ENCODE peak calls at places on chromosomes 7 and 10, in ten cellular contexts. One of them, this sample, is unnamed.

GRCh38 chr7:1892011-1892965 is 222.2 kb downstream of the ELFN1 start:
- DNase-seq in foreskin fibroblast: no peak
- DNase-seq in hepatocyte: no peak
- DNase-seq in tibial artery: no peak
- DNase-seq in PC-9: no peak
- DNase-seq in DND-41: no peak
- DNase-seq in lung: no peak
- DNase-seq in foreskin keratinocyte: peak; percentile 51
- DNase-seq in progenitor cell of endocrine pancreas: no peak
- DNase-seq in fibroblast of villous mesenchyme: no peak
- DNase-seq in this sample: no peak

GRCh38 chr10:3778708-3779108 is 6.3 kb downstream of the KLF6 start:
- DNase-seq in foreskin fibroblast: no peak
- DNase-seq in hepatocyte: no peak
- DNase-seq in tibial artery: no peak
- DNase-seq in PC-9: no peak
- DNase-seq in DND-41: no peak
- DNase-seq in lung: no peak
- DNase-seq in foreskin keratinocyte: no peak
- DNase-seq in progenitor cell of endocrine pancreas: no peak
- DNase-seq in fibroblast of villous mesenchyme: no peak
- DNase-seq in this sample: no peak

GRCh38 chr10:4382811-4383210 is 443.2 kb upstream of the AKR1E2 start:
- DNase-seq in foreskin fibroblast: no peak
- DNase-seq in hepatocyte: no peak
- DNase-seq in tibial artery: no peak
- DNase-seq in PC-9: no peak
- DNase-seq in DND-41: no peak
- DNase-seq in lung: no peak
- DNase-seq in foreskin keratinocyte: no peak
- DNase-seq in progenitor cell of endocrine pancreas: no peak
- DNase-seq in fibroblast of villous mesenchyme: peak; percentile 37
- DNase-seq in this sample: no peak

GRCh38 chr10:73529089-73529832 is 33.4 kb upstream of the PPP3CB start:
- DNase-seq in foreskin fibroblast: peak; percentile 54
- DNase-seq in hepatocyte: peak; percentile 90
- DNase-seq in tibial artery: peak; percentile 28
- DNase-seq in PC-9: peak; percentile 44
- DNase-seq in DND-41: peak; percentile 60
- DNase-seq in lung: peak; percentile 51
- DNase-seq in foreskin keratinocyte: peak; percentile 16
- DNase-seq in progenitor cell of endocrine pancreas: peak; percentile 16
- DNase-seq in fibroblast of villous mesenchyme: peak; percentile 84
- DNase-seq in this sample: peak; percentile 62

GRCh38 chr7:69204936-69205335 is 393.3 kb upstream of the AUTS2 start:
- DNase-seq in foreskin fibroblast: no peak
- DNase-seq in hepatocyte: no peak
- DNase-seq in tibial artery: no peak
- DNase-seq in PC-9: no peak
- DNase-seq in DND-41: no peak
- DNase-seq in lung: no peak
- DNase-seq in foreskin keratinocyte: no peak
- DNase-seq in progenitor cell of endocrine pancreas: no peak
- DNase-seq in fibroblast of villous mesenchyme: no peak
- DNase-seq in this sample: no peak

GRCh38 chr10:51023611-51024010 is 50.7 kb upstream of the PRKG1 start:
- DNase-seq in foreskin fibroblast: no peak
- DNase-seq in hepatocyte: no peak
- DNase-seq in tibial artery: no peak
- DNase-seq in PC-9: no peak
- DNase-seq in DND-41: no peak
- DNase-seq in lung: no peak
- DNase-seq in foreskin keratinocyte: no peak
- DNase-seq in progenitor cell of endocrine pancreas: no peak
- DNase-seq in fibroblast of villous mesenchyme: no peak
- DNase-seq in this sample: no peak

GRCh38 chr7:103100348-103100747 is 25.4 kb downstream of the ARMC10 start:
- DNase-seq in foreskin fibroblast: no peak
- DNase-seq in hepatocyte: no peak
- DNase-seq in tibial artery: no peak
- DNase-seq in PC-9: no peak
- DNase-seq in DND-41: no peak
- DNase-seq in lung: no peak
- DNase-seq in foreskin keratinocyte: no peak
- DNase-seq in progenitor cell of endocrine pancreas: no peak
- DNase-seq in fibroblast of villous mesenchyme: no peak
- DNase-seq in this sample: no peak

GRCh38 chr10:89659185-89660131 is 14.4 kb upstream of the PANK1 start:
- DNase-seq in foreskin fibroblast: peak; percentile 80
- DNase-seq in hepatocyte: no peak
- DNase-seq in tibial artery: no peak
- DNase-seq in PC-9: no peak
- DNase-seq in DND-41: no peak
- DNase-seq in lung: no peak
- DNase-seq in foreskin keratinocyte: no peak
- DNase-seq in progenitor cell of endocrine pancreas: no peak
- DNase-seq in fibroblast of villous mesenchyme: peak; percentile 48
- DNase-seq in this sample: no peak

GRCh38 chr10:69809318-69809717 is 7.6 kb downstream of the COL13A1 start:
- DNase-seq in foreskin fibroblast: no peak
- DNase-seq in hepatocyte: no peak
- DNase-seq in tibial artery: no peak
- DNase-seq in PC-9: no peak
- DNase-seq in DND-41: no peak
- DNase-seq in lung: no peak
- DNase-seq in foreskin keratinocyte: no peak
- DNase-seq in progenitor cell of endocrine pancreas: no peak
- DNase-seq in fibroblast of villous mesenchyme: no peak
- DNase-seq in this sample: no peak

GRCh38 chr10:69806266-69806665 is 4.6 kb downstream of the COL13A1 start:
- DNase-seq in foreskin fibroblast: no peak
- DNase-seq in hepatocyte: no peak
- DNase-seq in tibial artery: no peak
- DNase-seq in PC-9: no peak
- DNase-seq in DND-41: no peak
- DNase-seq in lung: no peak
- DNase-seq in foreskin keratinocyte: no peak
- DNase-seq in progenitor cell of endocrine pancreas: no peak
- DNase-seq in fibroblast of villous mesenchyme: no peak
- DNase-seq in this sample: no peak

GRCh38 chr10:69807696-69808095 is 6.0 kb downstream of the COL13A1 start:
- DNase-seq in foreskin fibroblast: no peak
- DNase-seq in hepatocyte: no peak
- DNase-seq in tibial artery: no peak
- DNase-seq in PC-9: peak; percentile 16
- DNase-seq in DND-41: no peak
- DNase-seq in lung: no peak
- DNase-seq in foreskin keratinocyte: peak; percentile 23
- DNase-seq in progenitor cell of endocrine pancreas: no peak
- DNase-seq in fibroblast of villous mesenchyme: peak; percentile 28
- DNase-seq in this sample: no peak

GRCh38 chr10:69804775-69805174 is 3.1 kb downstream of the COL13A1 start:
- DNase-seq in foreskin fibroblast: no peak
- DNase-seq in hepatocyte: no peak
- DNase-seq in tibial artery: no peak
- DNase-seq in PC-9: no peak
- DNase-seq in DND-41: no peak
- DNase-seq in lung: no peak
- DNase-seq in foreskin keratinocyte: no peak
- DNase-seq in progenitor cell of endocrine pancreas: no peak
- DNase-seq in fibroblast of villous mesenchyme: no peak
- DNase-seq in this sample: no peak

DNA sequence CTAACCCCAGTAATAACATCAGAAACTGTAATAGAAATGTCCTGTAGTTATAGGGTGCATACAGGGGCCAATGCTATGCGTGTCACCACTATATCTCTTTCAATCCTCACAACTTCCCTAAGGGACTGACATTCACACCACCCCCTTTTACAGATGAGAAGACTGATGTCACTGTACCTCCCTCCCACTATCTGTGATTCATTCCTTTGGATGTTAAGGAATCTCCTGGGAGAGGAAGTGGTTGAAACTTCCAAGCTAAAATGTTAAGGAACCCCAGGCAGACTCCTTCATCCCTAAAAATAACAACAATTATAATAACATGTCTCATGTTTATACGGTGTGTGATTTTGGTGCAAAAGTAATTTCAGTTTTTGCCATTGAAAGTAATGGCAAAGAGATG is 5.4 kb downstream of the COL13A1 start:
- DNase-seq in foreskin fibroblast: peak; percentile 68
- DNase-seq in hepatocyte: no peak
- DNase-seq in tibial artery: no peak
- DNase-seq in PC-9: no peak
- DNase-seq in DND-41: no peak
- DNase-seq in lung: no peak
- DNase-seq in foreskin keratinocyte: peak; percentile 68
- DNase-seq in progenitor cell of endocrine pancreas: no peak
- DNase-seq in fibroblast of villous mesenchyme: peak; percentile 46
- DNase-seq in this sample: no peak
- TF ChIP-seq CTCF in foreskin fibroblast: no peak
- TF ChIP-seq CTCF in hepatocyte: no peak
- TF ChIP-seq CTCF in tibial artery: no peak
- TF ChIP-seq CTCF in PC-9: no peak
- TF ChIP-seq CTCF in DND-41: no peak
- TF ChIP-seq CTCF in lung: no peak
- TF ChIP-seq CTCF in foreskin keratinocyte: no peak
- TF ChIP-seq CTCF in progenitor cell of endocrine pancreas: no peak
- TF ChIP-seq CTCF in fibroblast of villous mesenchyme: no peak
- TF ChIP-seq CTCF in this sample: no peak

GRCh38 chr7:127473409-127473808 is 80.9 kb upstream of the ZNF800 start:
- DNase-seq in foreskin fibroblast: no peak
- DNase-seq in hepatocyte: no peak
- DNase-seq in tibial artery: no peak
- DNase-seq in PC-9: no peak
- DNase-seq in DND-41: no peak
- DNase-seq in lung: no peak
- DNase-seq in foreskin keratinocyte: no peak
- DNase-seq in progenitor cell of endocrine pancreas: no peak
- DNase-seq in fibroblast of villous mesenchyme: no peak
- DNase-seq in this sample: no peak
- TF ChIP-seq CTCF in foreskin fibroblast: no peak
- TF ChIP-seq CTCF in hepatocyte: no peak
- TF ChIP-seq CTCF in tibial artery: no peak
- TF ChIP-seq CTCF in PC-9: no peak
- TF ChIP-seq CTCF in DND-41: no peak
- TF ChIP-seq CTCF in lung: no peak
- TF ChIP-seq CTCF in foreskin keratinocyte: no peak
- TF ChIP-seq CTCF in progenitor cell of endocrine pancreas: no peak
- TF ChIP-seq CTCF in fibroblast of villous mesenchyme: no peak
- TF ChIP-seq CTCF in this sample: peak; percentile 32

DNA sequence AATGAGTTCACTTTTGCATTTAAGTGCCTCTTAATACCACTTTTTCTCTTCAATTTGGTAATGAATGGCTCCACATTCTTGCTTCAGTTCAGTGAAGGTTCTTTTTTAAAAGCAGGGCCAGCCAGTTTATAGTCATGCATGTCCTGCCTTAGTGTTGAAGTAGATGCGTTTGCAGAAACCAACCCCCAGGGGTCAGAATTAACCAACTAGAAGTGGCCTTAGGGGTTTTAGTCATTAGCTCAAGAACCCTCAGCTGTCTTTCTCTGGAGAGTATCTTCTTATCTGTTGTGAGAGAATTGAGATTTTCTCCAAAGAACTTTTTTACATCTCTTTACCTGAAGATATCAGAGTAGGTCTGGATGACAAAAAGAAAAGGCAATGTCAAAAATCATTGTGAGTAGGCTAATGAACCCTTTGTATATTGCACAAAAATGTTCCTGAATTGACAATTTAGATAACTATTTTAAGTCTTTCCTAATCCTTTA is 82.2 kb downstream of the PIK3CG start:
- DNase-seq in foreskin fibroblast: peak; percentile 59
- DNase-seq in hepatocyte: peak; percentile 77
- DNase-seq in tibial artery: peak; percentile 65
- DNase-seq in PC-9: peak; percentile 50
- DNase-seq in DND-41: peak; percentile 49
- DNase-seq in lung: peak; percentile 42
- DNase-seq in foreskin keratinocyte: peak; percentile 23
- DNase-seq in progenitor cell of endocrine pancreas: peak; percentile 34
- DNase-seq in fibroblast of villous mesenchyme: peak; percentile 85
- DNase-seq in this sample: peak; percentile 58
- TF ChIP-seq CTCF in foreskin fibroblast: peak; percentile 76
- TF ChIP-seq CTCF in hepatocyte: peak; percentile 72
- TF ChIP-seq CTCF in tibial artery: peak; percentile 43
- TF ChIP-seq CTCF in PC-9: peak; percentile 75
- TF ChIP-seq CTCF in DND-41: peak; percentile 69
- TF ChIP-seq CTCF in lung: peak; percentile 20
- TF ChIP-seq CTCF in foreskin keratinocyte: peak; percentile 68
- TF ChIP-seq CTCF in progenitor cell of endocrine pancreas: peak; percentile 69
- TF ChIP-seq CTCF in fibroblast of villous mesenchyme: peak; percentile 79
- TF ChIP-seq CTCF in this sample: peak; percentile 61

GRCh38 chr7:66296-66695 is 126.1 kb upstream of the FAM20C start:
- DNase-seq in foreskin fibroblast: no peak
- DNase-seq in hepatocyte: no peak
- DNase-seq in tibial artery: no peak
- DNase-seq in PC-9: no peak
- DNase-seq in DND-41: no peak
- DNase-seq in lung: no peak
- DNase-seq in foreskin keratinocyte: no peak
- DNase-seq in progenitor cell of endocrine pancreas: no peak
- DNase-seq in fibroblast of villous mesenchyme: no peak
- DNase-seq in this sample: no peak

GRCh38 chr7:65554-65953 is 126.8 kb upstream of the FAM20C start:
- DNase-seq in foreskin fibroblast: peak; percentile 74
- DNase-seq in hepatocyte: no peak
- DNase-seq in tibial artery: no peak
- DNase-seq in PC-9: no peak
- DNase-seq in DND-41: no peak
- DNase-seq in lung: no peak
- DNase-seq in foreskin keratinocyte: no peak
- DNase-seq in progenitor cell of endocrine pancreas: no peak
- DNase-seq in fibroblast of villous mesenchyme: peak; percentile 44
- DNase-seq in this sample: no peak

GRCh38 chr7:67738-68395 is 124.5 kb upstream of the FAM20C start:
- DNase-seq in foreskin fibroblast: peak; percentile 34
- DNase-seq in hepatocyte: no peak
- DNase-seq in tibial artery: no peak
- DNase-seq in PC-9: no peak
- DNase-seq in DND-41: no peak
- DNase-seq in lung: no peak
- DNase-seq in foreskin keratinocyte: peak; percentile 93
- DNase-seq in progenitor cell of endocrine pancreas: no peak
- DNase-seq in fibroblast of villous mesenchyme: no peak
- DNase-seq in this sample: peak; percentile 26

GRCh38 chr7:66741-67140 is 125.6 kb upstream of the FAM20C start:
- DNase-seq in foreskin fibroblast: no peak
- DNase-seq in hepatocyte: no peak
- DNase-seq in tibial artery: no peak
- DNase-seq in PC-9: no peak
- DNase-seq in DND-41: no peak
- DNase-seq in lung: no peak
- DNase-seq in foreskin keratinocyte: no peak
- DNase-seq in progenitor cell of endocrine pancreas: no peak
- DNase-seq in fibroblast of villous mesenchyme: no peak
- DNase-seq in this sample: no peak

DNA sequence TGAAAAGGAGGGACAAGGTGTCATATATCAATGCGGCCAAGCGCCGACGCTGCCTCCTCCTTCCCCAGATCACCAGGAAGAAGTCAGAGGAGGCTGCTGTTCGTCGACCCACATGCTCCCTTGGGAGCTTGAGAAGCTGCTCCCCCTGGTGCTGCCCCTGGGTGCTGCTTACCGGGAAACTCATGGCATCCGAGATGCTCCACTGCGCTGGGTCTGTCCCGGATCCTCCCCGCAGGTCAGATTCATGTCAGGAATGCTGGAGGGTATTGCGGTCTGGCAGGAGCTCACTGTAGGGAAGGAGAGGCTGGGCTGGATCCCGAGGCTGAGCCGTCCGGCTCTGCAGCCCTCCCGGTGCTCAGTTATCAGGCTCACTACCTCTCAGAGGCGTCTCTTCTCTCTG is 123.7 kb upstream of the FAM20C start:
- DNase-seq in foreskin fibroblast: no peak
- DNase-seq in hepatocyte: no peak
- DNase-seq in tibial artery: no peak
- DNase-seq in PC-9: peak; percentile 38
- DNase-seq in DND-41: no peak
- DNase-seq in lung: no peak
- DNase-seq in foreskin keratinocyte: no peak
- DNase-seq in progenitor cell of endocrine pancreas: no peak
- DNase-seq in fibroblast of villous mesenchyme: no peak
- DNase-seq in this sample: no peak
- TF ChIP-seq CTCF in foreskin fibroblast: no peak
- TF ChIP-seq CTCF in hepatocyte: no peak
- TF ChIP-seq CTCF in tibial artery: no peak
- TF ChIP-seq CTCF in PC-9: no peak
- TF ChIP-seq CTCF in DND-41: peak; percentile 23
- TF ChIP-seq CTCF in lung: no peak
- TF ChIP-seq CTCF in foreskin keratinocyte: peak; percentile 24
- TF ChIP-seq CTCF in progenitor cell of endocrine pancreas: peak; percentile 14
- TF ChIP-seq CTCF in fibroblast of villous mesenchyme: peak; percentile 27
- TF ChIP-seq CTCF in this sample: no peak